ENCODE peak calls at places on chromosomes 2 and 18, in five cellular contexts. One of them, this sample, is unnamed.

GRCh38 chr18:25335676-25336075 is 16.3 kb downstream of the ZNF521 start:
- DNase-seq in CD4-positive, alpha-beta memory T cell: no peak
- DNase-seq in AG10803: no peak
- DNase-seq in right atrium auricular region: no peak
- DNase-seq in transverse colon: no peak
- DNase-seq in this sample: no peak

GRCh38 chr2:133418021-133418420 is 150.2 kb downstream of the NCKAP5 start:
- DNase-seq in AG10803: no peak
- DNase-seq in right atrium auricular region: no peak
- DNase-seq in CD4-positive, alpha-beta memory T cell: no peak
- DNase-seq in transverse colon: no peak
- DNase-seq in this sample: no peak

GRCh38 chr2:16774980-16775963 is 109.6 kb upstream of the CYRIA start:
- DNase-seq in AG10803: no peak
- DNase-seq in transverse colon: no peak
- DNase-seq in CD4-positive, alpha-beta memory T cell: no peak
- DNase-seq in right atrium auricular region: no peak
- DNase-seq in this sample: no peak

GRCh38 chr2:58427572-58428285 is 186.6 kb upstream of the FANCL start:
- DNase-seq in transverse colon: no peak
- DNase-seq in right atrium auricular region: no peak
- DNase-seq in CD4-positive, alpha-beta memory T cell: no peak
- DNase-seq in AG10803: peak; percentile 16
- DNase-seq in this sample: no peak

GRCh38 chr2:39243469-39244123 is at the start of gene CDKL4:
- DNase-seq in AG10803: no peak
- DNase-seq in CD4-positive, alpha-beta memory T cell: peak; percentile 50
- DNase-seq in transverse colon: peak; percentile 18
- DNase-seq in right atrium auricular region: no peak
- DNase-seq in this sample: no peak

GRCh38 chr2:1055014-1055595 is 104.5 kb downstream of the SNTG2 start:
- DNase-seq in right atrium auricular region: no peak
- DNase-seq in CD4-positive, alpha-beta memory T cell: no peak
- DNase-seq in AG10803: peak; percentile 90
- DNase-seq in transverse colon: no peak
- DNase-seq in this sample: no peak

GRCh38 chr2:23386422-23387220 is 1.6 kb downstream of the KLHL29 start:
- DNase-seq in transverse colon: peak; percentile 35
- DNase-seq in AG10803: peak; percentile 33
- DNase-seq in CD4-positive, alpha-beta memory T cell: peak; percentile 20
- DNase-seq in right atrium auricular region: no peak
- DNase-seq in this sample: no peak

GRCh38 chr18:24388975-24389374 is 8.6 kb downstream of the OSBPL1A start:
- DNase-seq in transverse colon: no peak
- DNase-seq in right atrium auricular region: no peak
- DNase-seq in CD4-positive, alpha-beta memory T cell: no peak
- DNase-seq in AG10803: no peak
- DNase-seq in this sample: no peak

GRCh38 chr18:24176727-24177416 is 38.0 kb downstream of the CABYR start:
- DNase-seq in AG10803: peak; percentile 51
- DNase-seq in right atrium auricular region: no peak
- DNase-seq in CD4-positive, alpha-beta memory T cell: peak; percentile 11
- DNase-seq in transverse colon: peak; percentile 71
- DNase-seq in this sample: no peak

GRCh38 chr2:9756692-9757250 is 86.5 kb upstream of the TAF1B start:
- DNase-seq in CD4-positive, alpha-beta memory T cell: no peak
- DNase-seq in right atrium auricular region: no peak
- DNase-seq in AG10803: no peak
- DNase-seq in transverse colon: no peak
- DNase-seq in this sample: no peak

GRCh38 chr2:130864830-130865229 is 28.1 kb downstream of the ARHGEF4 start:
- DNase-seq in right atrium auricular region: peak; percentile 67
- DNase-seq in AG10803: peak; percentile 62
- DNase-seq in transverse colon: peak; percentile 45
- DNase-seq in CD4-positive, alpha-beta memory T cell: no peak
- DNase-seq in this sample: no peak

GRCh38 chr2:203685081-203685621 is 21.3 kb upstream of the CD28 start:
- DNase-seq in transverse colon: no peak
- DNase-seq in AG10803: peak; percentile 99
- DNase-seq in right atrium auricular region: no peak
- DNase-seq in CD4-positive, alpha-beta memory T cell: no peak
- DNase-seq in this sample: no peak

GRCh38 chr18:62566199-62566598 is 43.4 kb downstream of the ZCCHC2 start:
- DNase-seq in AG10803: peak; percentile 36
- DNase-seq in CD4-positive, alpha-beta memory T cell: no peak
- DNase-seq in right atrium auricular region: no peak
- DNase-seq in transverse colon: peak; percentile 32
- DNase-seq in this sample: no peak

GRCh38 chr2:234032301-234032856 is 18.1 kb upstream of the SPP2 start:
- DNase-seq in right atrium auricular region: no peak
- DNase-seq in transverse colon: peak; percentile 23
- DNase-seq in CD4-positive, alpha-beta memory T cell: peak; percentile 81
- DNase-seq in AG10803: peak; percentile 83
- DNase-seq in this sample: no peak

GRCh38 chr2:19114754-19115231 is 243.6 kb downstream of the OSR1 start:
- DNase-seq in right atrium auricular region: no peak
- DNase-seq in CD4-positive, alpha-beta memory T cell: no peak
- DNase-seq in AG10803: peak; percentile 74
- DNase-seq in transverse colon: no peak
- DNase-seq in this sample: no peak

GRCh38 chr18:79533146-79533545 is 137.4 kb downstream of the NFATC1 start:
- DNase-seq in AG10803: no peak
- DNase-seq in right atrium auricular region: no peak
- DNase-seq in transverse colon: peak; percentile 4
- DNase-seq in CD4-positive, alpha-beta memory T cell: no peak
- DNase-seq in this sample: no peak

GRCh38 chr18:32440478-32440877 is 30.2 kb downstream of the GAREM1 start:
- DNase-seq in AG10803: no peak
- DNase-seq in right atrium auricular region: no peak
- DNase-seq in CD4-positive, alpha-beta memory T cell: no peak
- DNase-seq in transverse colon: no peak
- DNase-seq in this sample: no peak

GRCh38 chr2:50433635-50434034 is 598.3 kb downstream of the NRXN1 start:
- DNase-seq in AG10803: no peak
- DNase-seq in transverse colon: no peak
- DNase-seq in CD4-positive, alpha-beta memory T cell: no peak
- DNase-seq in right atrium auricular region: no peak
- DNase-seq in this sample: no peak

GRCh38 chr2:237859533-237860272 is at the start of gene RAMP1:
- DNase-seq in CD4-positive, alpha-beta memory T cell: peak; percentile 7
- DNase-seq in AG10803: peak; percentile 5
- DNase-seq in transverse colon: no peak
- DNase-seq in right atrium auricular region: no peak
- DNase-seq in this sample: no peak

GRCh38 chr2:235116885-235117492 is 165.2 kb downstream of the SH3BP4 start:
- DNase-seq in CD4-positive, alpha-beta memory T cell: peak; percentile 24
- DNase-seq in AG10803: peak; percentile 53
- DNase-seq in transverse colon: no peak
- DNase-seq in right atrium auricular region: no peak
- DNase-seq in this sample: no peak

GRCh38 chr2:228655341-228655740 is 473.9 kb upstream of the SPHKAP start:
- DNase-seq in CD4-positive, alpha-beta memory T cell: no peak
- DNase-seq in AG10803: no peak
- DNase-seq in right atrium auricular region: no peak
- DNase-seq in transverse colon: no peak
- DNase-seq in this sample: no peak

GRCh38 chr18:9827211-9827855 is 58.4 kb upstream of the TXNDC2 start:
- DNase-seq in CD4-positive, alpha-beta memory T cell: no peak
- DNase-seq in AG10803: no peak
- DNase-seq in transverse colon: no peak
- DNase-seq in right atrium auricular region: no peak
- DNase-seq in this sample: no peak

GRCh38 chr2:73089270-73090030 is 17.9 kb upstream of the SFXN5 start:
- DNase-seq in right atrium auricular region: peak; percentile 84
- DNase-seq in CD4-positive, alpha-beta memory T cell: no peak
- DNase-seq in AG10803: peak; percentile 99
- DNase-seq in transverse colon: no peak
- DNase-seq in this sample: peak; percentile 89

GRCh38 chr2:45602624-45603023 is 8.4 kb downstream of the SRBD1 start:
- DNase-seq in transverse colon: no peak
- DNase-seq in AG10803: no peak
- DNase-seq in CD4-positive, alpha-beta memory T cell: no peak
- DNase-seq in right atrium auricular region: no peak
- DNase-seq in this sample: no peak

DNA sequence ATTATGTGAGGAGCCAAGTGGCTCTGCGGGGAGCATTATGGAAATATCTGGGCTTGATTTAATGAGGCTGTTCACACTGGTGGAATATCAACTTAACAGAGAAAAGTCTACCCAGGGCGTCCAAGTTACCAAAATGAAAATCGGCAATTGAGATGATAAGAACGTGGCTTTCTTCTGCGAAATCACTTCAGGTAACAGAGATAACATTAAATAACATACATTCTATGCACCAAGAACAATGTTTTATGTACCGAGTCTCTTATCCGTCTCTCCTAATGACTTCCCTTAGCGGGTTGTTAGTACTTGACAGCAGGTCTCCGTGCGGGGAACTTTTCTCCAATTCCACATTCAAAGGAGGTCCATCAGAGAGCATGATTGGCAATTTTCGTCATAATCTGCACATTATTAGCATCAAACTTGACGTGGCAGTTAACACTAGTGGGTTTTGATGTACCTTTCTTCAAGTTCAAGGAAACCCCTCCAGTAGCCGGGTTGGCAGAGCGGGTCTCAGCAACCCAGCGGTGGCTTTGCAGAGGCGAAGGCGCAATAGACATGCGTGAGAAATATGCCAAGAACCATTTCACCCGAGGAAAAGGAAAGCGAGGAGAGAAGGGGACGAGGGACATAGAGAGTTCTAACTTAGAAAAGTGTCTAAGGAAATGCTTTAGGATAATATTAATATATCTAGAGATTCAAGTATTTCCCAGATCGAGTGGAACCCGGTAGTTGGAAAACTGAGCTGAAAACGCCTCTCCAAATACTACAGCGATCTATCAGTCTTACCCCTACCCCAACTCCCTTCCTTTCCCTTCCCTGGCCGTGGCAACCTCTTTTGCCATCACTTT is 5.1 kb downstream of the EVX2 start:
- DNase-seq in AG10803: no peak
- DNase-seq in right atrium auricular region: no peak
- DNase-seq in CD4-positive, alpha-beta memory T cell: no peak
- DNase-seq in transverse colon: no peak
- DNase-seq in this sample: peak; percentile 29
- H3K4me3 ChIP-seq in AG10803: no peak overlapping the region
- H3K4me3 ChIP-seq in right atrium auricular region: no peak overlapping the region
- H3K4me3 ChIP-seq in CD4-positive, alpha-beta memory T cell: no peak overlapping the region
- H3K4me3 ChIP-seq in transverse colon: no peak overlapping the region
- H3K4me3 ChIP-seq in this sample: peak overlapping the region; percentile 20

GRCh38 chr2:127218843-127219715 is 1.0 kb downstream of the CYP27C1 start:
- DNase-seq in CD4-positive, alpha-beta memory T cell: no peak
- DNase-seq in AG10803: no peak
- DNase-seq in transverse colon: no peak
- DNase-seq in right atrium auricular region: no peak
- DNase-seq in this sample: no peak
- H3K4me3 ChIP-seq in CD4-positive, alpha-beta memory T cell: no peak overlapping the region
- H3K4me3 ChIP-seq in AG10803: peak overlapping the region; percentile 48
- H3K4me3 ChIP-seq in transverse colon: peak overlapping the region; percentile 29
- H3K4me3 ChIP-seq in right atrium auricular region: peak overlapping the region; percentile 54
- H3K4me3 ChIP-seq in this sample: peak overlapping the region; percentile 76

GRCh38 chr2:196173505-196173904 is 2.1 kb upstream of the STK17B start:
- DNase-seq in transverse colon: no peak
- DNase-seq in CD4-positive, alpha-beta memory T cell: no peak
- DNase-seq in right atrium auricular region: no peak
- DNase-seq in AG10803: no peak
- DNase-seq in this sample: no peak

GRCh38 chr2:196174424-196174823 is 3.0 kb upstream of the STK17B start:
- DNase-seq in CD4-positive, alpha-beta memory T cell: peak; percentile 4
- DNase-seq in right atrium auricular region: no peak
- DNase-seq in AG10803: no peak
- DNase-seq in transverse colon: no peak
- DNase-seq in this sample: no peak

GRCh38 chr2:196171946-196172345 is 568 bp upstream of the STK17B start:
- DNase-seq in transverse colon: no peak
- DNase-seq in CD4-positive, alpha-beta memory T cell: no peak
- DNase-seq in AG10803: no peak
- DNase-seq in right atrium auricular region: no peak
- DNase-seq in this sample: no peak

GRCh38 chr2:196171248-196171871 is at the start of gene STK17B:
- DNase-seq in right atrium auricular region: peak; percentile 95
- DNase-seq in AG10803: peak; percentile 90
- DNase-seq in transverse colon: peak; percentile 98
- DNase-seq in CD4-positive, alpha-beta memory T cell: peak; percentile 93
- DNase-seq in this sample: peak; percentile 96

DNA sequence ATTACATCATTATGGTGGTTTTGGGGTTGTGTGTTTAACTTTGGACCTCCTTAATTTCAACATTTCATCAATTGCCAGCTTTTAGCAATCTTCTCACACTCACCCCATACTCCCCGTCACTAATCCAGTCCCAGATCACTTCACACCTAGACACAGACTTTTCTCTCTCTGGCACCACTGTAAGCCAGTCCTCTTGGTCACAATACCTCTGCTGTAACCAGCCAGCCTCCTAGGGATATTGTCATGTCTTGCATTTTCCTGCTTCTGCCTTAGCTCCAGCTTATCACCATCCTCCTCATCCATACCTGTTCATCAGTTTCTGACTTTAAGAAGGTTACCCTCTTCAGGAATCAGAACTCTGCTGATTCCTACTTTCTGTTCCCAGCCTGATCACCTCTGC is 1.6 kb upstream of the STK17B start:
- DNase-seq in AG10803: no peak
- DNase-seq in right atrium auricular region: no peak
- DNase-seq in CD4-positive, alpha-beta memory T cell: peak; percentile 0
- DNase-seq in transverse colon: no peak
- DNase-seq in this sample: no peak
- H3K4me3 ChIP-seq in AG10803: no peak overlapping the region
- H3K4me3 ChIP-seq in right atrium auricular region: no peak overlapping the region
- H3K4me3 ChIP-seq in CD4-positive, alpha-beta memory T cell: peak overlapping the region; percentile 87
- H3K4me3 ChIP-seq in transverse colon: no peak overlapping the region
- H3K4me3 ChIP-seq in this sample: no peak overlapping the region

GRCh38 chr2:20221169-20221938 is 3.6 kb downstream of the SDC1 start:
- DNase-seq in right atrium auricular region: no peak
- DNase-seq in transverse colon: no peak
- DNase-seq in CD4-positive, alpha-beta memory T cell: no peak
- DNase-seq in AG10803: peak; percentile 92
- DNase-seq in this sample: no peak

GRCh38 chr2:20222769-20223344 is 2.1 kb downstream of the SDC1 start:
- DNase-seq in transverse colon: no peak
- DNase-seq in right atrium auricular region: no peak
- DNase-seq in AG10803: no peak
- DNase-seq in CD4-positive, alpha-beta memory T cell: no peak
- DNase-seq in this sample: no peak

GRCh38 chr2:20223345-20224190 is 1.4 kb downstream of the SDC1 start:
- DNase-seq in right atrium auricular region: no peak
- DNase-seq in CD4-positive, alpha-beta memory T cell: no peak
- DNase-seq in AG10803: peak; percentile 62
- DNase-seq in transverse colon: no peak
- DNase-seq in this sample: no peak

GRCh38 chr2:20224191-20224715 is 677 bp downstream of the SDC1 start:
- DNase-seq in transverse colon: no peak
- DNase-seq in AG10803: no peak
- DNase-seq in CD4-positive, alpha-beta memory T cell: no peak
- DNase-seq in right atrium auricular region: no peak
- DNase-seq in this sample: no peak

GRCh38 chr2:20221939-20222768 is 2.8 kb downstream of the SDC1 start:
- DNase-seq in transverse colon: no peak
- DNase-seq in right atrium auricular region: no peak
- DNase-seq in AG10803: peak; percentile 13
- DNase-seq in CD4-positive, alpha-beta memory T cell: no peak
- DNase-seq in this sample: no peak
- H3K4me3 ChIP-seq in transverse colon: no peak overlapping the region
- H3K4me3 ChIP-seq in right atrium auricular region: no peak overlapping the region
- H3K4me3 ChIP-seq in AG10803: no peak overlapping the region
- H3K4me3 ChIP-seq in CD4-positive, alpha-beta memory T cell: no peak overlapping the region
- H3K4me3 ChIP-seq in this sample: no peak overlapping the region